ENCODE peak calls at places on chromosomes 1 and 21, in ten cellular contexts. L, J, V, Z, I, N, C, D, G and U are unnamed samples.

GRCh38 chr1:160413716-160414115 is 13.4 kb downstream of the VANGL2 start:
- DNase-seq in V (no peak), I (no peak), D (no peak), C (no peak), J (no peak), L (no peak), Z (no peak), G (no peak), N (no peak), U (no peak)

GRCh38 chr21:46515109-46515508 is 56.4 kb downstream of the DIP2A start:
- DNase-seq in L (peak), J (no peak), N (peak), Z (no peak), C (peak), I (no peak), G (no peak), D (no peak), V (no peak), U (no peak)

GRCh38 chr21:39924577-39925308 is 57.5 kb downstream of the PCP4 start:
- DNase-seq in D (no peak), J (no peak), G (no peak), N (no peak), I (no peak), Z (no peak), C (no peak), L (no peak), V (peak), U (no peak)

GRCh38 chr1:9901148-9902059 is 8.7 kb downstream of the CTNNBIP1 start:
- DNase-seq in C (no peak), N (no peak), I (no peak), J (no peak), L (no peak), Z (no peak), V (no peak), G (no peak), D (no peak), U (no peak)

GRCh38 chr1:154852845-154853244 is 17.2 kb downstream of the KCNN3 start:
- DNase-seq in I (no peak), Z (no peak), D (no peak), L (no peak), N (no peak), V (no peak), J (no peak), G (no peak), C (no peak), U (no peak)

GRCh38 chr1:22969224-22969829 is 3.3 kb downstream of the LACTBL1 start:
- DNase-seq in D (peak), J (peak), C (peak), I (no peak), V (no peak), G (no peak), N (peak), L (peak), Z (no peak), U (peak)

GRCh38 chr1:119662034-119662437 is 14.0 kb upstream of the ZNF697 start:
- DNase-seq in C (no peak), N (no peak), J (no peak), G (no peak), L (no peak), V (no peak), Z (no peak), I (no peak), D (no peak), U (no peak)

GRCh38 chr1:111446967-111447892 is 1.8 kb downstream of the WDR77 start:
- DNase-seq in I (no peak), G (no peak), L (no peak), J (no peak), V (no peak), D (no peak), Z (no peak), C (no peak), N (no peak), U (no peak)

GRCh38 chr1:111738436-111739221 is 566 bp downstream of the INKA2 start:
- DNase-seq in Z (peak), C (peak), D (peak), J (peak), N (peak), V (peak), L (peak), I (peak), G (peak), U (peak)

GRCh38 chr1:159925713-159926066 is 383 bp upstream of the TAGLN2 start:
- DNase-seq in Z (no peak), N (peak), I (peak), C (no peak), J (no peak), V (peak), L (no peak), D (no peak), G (no peak), U (no peak)

GRCh38 chr1:111193712-111194480 is 6.5 kb downstream of the DENND2D start:
- DNase-seq in D (no peak), L (no peak), Z (no peak), I (no peak), V (no peak), J (no peak), C (peak), G (no peak), N (peak), U (no peak)

GRCh38 chr1:66575739-66576138 is 41.8 kb downstream of the SGIP1 start:
- DNase-seq in J (peak), I (no peak), N (no peak), C (peak), V (no peak), D (no peak), G (no peak), Z (no peak), L (peak), U (no peak)